ENCODE peak calls at places on chromosomes 6 and 20, in four cellular contexts. M is uterus, F is fibroblast of pulmonary artery, K is heart left ventricle. X is an unnamed sample.

GRCh38 chr6:159084493-159085091 is 39.8 kb upstream of the TAGAP start:
- DNase-seq in F (peak), M (no peak), K (no peak), X (peak)

GRCh38 chr6:137362878-137363804 is 131.1 kb downstream of the OLIG3 start:
- DNase-seq in K (no peak), F (no peak), M (no peak), X (no peak)

GRCh38 chr6:158825038-158825950 is 6.1 kb upstream of the EZR start:
- DNase-seq in F (no peak), M (no peak), K (peak), X (no peak)

GRCh38 chr20:51354191-51354768 is 188.2 kb downstream of the NFATC2 start:
- DNase-seq in M (no peak), F (no peak), K (no peak), X (peak)

GRCh38 chr20:47854687-47855212 is 69.5 kb upstream of the SULF2 start:
- DNase-seq in K (no peak), M (no peak), F (peak), X (peak)

GRCh38 chr20:46810442-46811327 is 84.0 kb upstream of the EYA2 start:
- DNase-seq in M (no peak), F (no peak), K (no peak), X (no peak)

GRCh38 chr20:58810116-58810878 is 40.4 kb downstream of the GNAS-AS1 start:
- DNase-seq in F (no peak), K (no peak), M (no peak), X (peak)

GRCh38 chr6:127641905-127642304 is 64.9 kb downstream of the C6orf58 start:
- DNase-seq in K (no peak), F (peak), M (no peak), X (peak)

GRCh38 chr6:50602191-50602810 is 111.0 kb upstream of the TFAP2D start:
- DNase-seq in K (no peak), F (peak), M (no peak), X (peak)

GRCh38 chr20:37627060-37627766 is 66.6 kb upstream of the CTNNBL1 start:
- DNase-seq in K (peak), F (peak), M (peak), X (peak)

GRCh38 chr6:161891542-161891941 is 617.7 kb upstream of the AGPAT4 start:
- DNase-seq in K (no peak), M (no peak), F (no peak), X (no peak)

GRCh38 chr6:161890133-161890833 is 616.4 kb upstream of the AGPAT4 start:
- DNase-seq in F (no peak), K (no peak), M (no peak), X (no peak)

GRCh38 chr6:161889324-161889723 is 615.5 kb upstream of the AGPAT4 start:
- DNase-seq in K (no peak), M (no peak), F (no peak), X (no peak)

GRCh38 chr6:161894436-161894835 is 620.6 kb upstream of the AGPAT4 start:
- DNase-seq in F (no peak), M (no peak), K (no peak), X (no peak)

GRCh38 chr6:161890959-161891358 is 617.1 kb upstream of the AGPAT4 start:
- DNase-seq in K (no peak), F (no peak), M (no peak), X (no peak)
- H3K4me3 ChIP-seq in K (no peak), F (no peak), M (no peak), X (no peak)

DNA sequence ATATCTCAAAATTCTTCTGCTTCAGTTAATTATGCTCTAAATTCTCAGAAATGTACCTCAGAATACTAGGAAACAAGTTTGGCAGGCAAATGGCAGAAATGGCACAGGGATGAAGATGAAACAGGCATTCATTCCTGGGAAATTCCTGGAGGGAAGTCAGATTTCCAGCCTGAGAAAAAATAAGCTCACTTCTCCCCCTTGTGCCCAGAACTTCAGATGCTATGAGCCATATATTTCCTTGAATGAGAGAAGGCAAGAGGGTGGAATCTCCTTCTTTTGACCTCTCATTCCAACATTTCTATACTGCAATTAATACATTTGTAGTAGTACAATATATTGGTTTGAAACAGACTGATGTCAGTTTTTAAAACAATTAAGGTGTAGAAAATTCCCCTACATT is 22.8 kb downstream of the RGS17 start:
- DNase-seq in M (no peak), K (no peak), F (peak), X (peak)
- TF ChIP-seq CTCF in M (no peak), K (peak), F (peak), X (peak)

DNA sequence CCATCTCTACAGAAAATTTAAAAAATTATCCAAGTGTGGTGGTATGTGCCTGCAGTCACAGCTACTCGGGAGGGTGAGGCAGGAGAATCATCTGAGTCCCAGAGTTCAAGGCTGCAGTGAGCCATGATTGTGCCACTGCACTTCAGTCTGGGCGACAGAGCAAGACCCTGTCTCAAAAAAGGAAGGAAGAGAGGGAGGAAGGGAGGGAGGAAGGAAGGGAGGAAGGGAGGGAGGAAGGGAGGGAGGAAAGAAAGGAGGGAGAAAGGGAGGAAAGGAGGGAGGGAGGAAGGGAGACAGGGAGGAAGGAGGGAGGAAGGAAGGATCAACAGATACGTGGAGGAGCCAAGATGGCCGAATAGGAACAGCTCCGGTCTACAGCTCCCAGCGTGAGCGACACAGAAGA is 90.1 kb downstream of the ZNF217 start:
- DNase-seq in K (no peak), F (no peak), M (no peak), X (no peak)
- H3K4me3 ChIP-seq in K (no peak), F (no peak), M (no peak), X (no peak)

GRCh38 chr6:13328875-13329183 is 492 bp upstream of the TBC1D7 start:
- DNase-seq in M (no peak), F (no peak), K (no peak), X (no peak)

GRCh38 chr6:13331516-13332348 is 3.4 kb upstream of the TBC1D7 start:
- DNase-seq in K (no peak), M (no peak), F (peak), X (peak)

GRCh38 chr6:13332349-13332706 is 4.0 kb upstream of the TBC1D7 start:
- DNase-seq in M (no peak), K (no peak), F (no peak), X (no peak)

GRCh38 chr6:13327691-13328075 is 654 bp downstream of the TBC1D7 start:
- DNase-seq in M (no peak), K (no peak), F (no peak), X (no peak)

DNA sequence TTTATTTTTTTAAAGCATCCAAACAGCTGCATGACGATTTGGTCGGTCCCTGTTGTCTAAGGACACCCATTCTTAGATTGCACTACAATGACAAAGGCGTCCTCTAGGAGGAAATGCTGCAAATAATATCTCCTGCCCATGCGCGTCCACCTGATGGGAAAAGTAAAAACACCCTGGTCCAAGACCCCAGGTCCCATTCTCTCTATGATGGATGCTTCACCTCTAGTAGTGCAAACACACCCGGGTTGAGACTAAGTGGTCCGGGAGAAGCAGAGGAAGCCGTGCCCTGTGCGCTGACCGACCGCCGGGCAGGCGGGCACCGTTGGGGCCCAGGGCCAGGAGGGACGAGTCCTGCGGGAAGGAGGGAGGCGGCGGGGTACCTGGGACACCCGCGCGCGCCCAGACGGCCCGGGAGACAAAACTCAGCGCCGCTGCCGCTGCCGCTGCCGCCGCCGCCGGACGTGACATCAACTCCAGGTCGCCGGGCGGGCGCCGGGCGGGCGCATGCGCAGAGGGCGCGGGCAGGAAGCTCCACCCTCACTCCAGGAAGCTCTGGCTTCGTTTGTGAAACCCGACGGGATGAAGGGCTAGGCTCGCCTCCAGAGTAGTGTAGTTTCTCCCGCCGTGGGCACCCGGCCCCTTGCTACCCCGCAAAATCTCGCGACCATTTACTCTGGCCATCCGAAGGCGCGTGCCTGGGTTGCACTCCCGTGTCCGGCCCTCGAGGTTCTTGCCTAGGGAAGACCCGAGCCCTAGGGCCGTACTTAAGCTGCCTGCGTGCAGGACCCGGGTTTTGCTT is at the start of gene TBC1D7:
- DNase-seq in F (peak), M (peak), K (peak), X (peak)
- TF ChIP-seq CTCF in F (peak), M (no peak), K (peak), X (peak)

GRCh38 chr6:683742-684440 is 9.0 kb downstream of the EXOC2 start:
- DNase-seq in M (no peak), F (peak), K (no peak), X (peak)
- H3K4me3 ChIP-seq in M (peak), F (peak), K (peak), X (peak)

DNA sequence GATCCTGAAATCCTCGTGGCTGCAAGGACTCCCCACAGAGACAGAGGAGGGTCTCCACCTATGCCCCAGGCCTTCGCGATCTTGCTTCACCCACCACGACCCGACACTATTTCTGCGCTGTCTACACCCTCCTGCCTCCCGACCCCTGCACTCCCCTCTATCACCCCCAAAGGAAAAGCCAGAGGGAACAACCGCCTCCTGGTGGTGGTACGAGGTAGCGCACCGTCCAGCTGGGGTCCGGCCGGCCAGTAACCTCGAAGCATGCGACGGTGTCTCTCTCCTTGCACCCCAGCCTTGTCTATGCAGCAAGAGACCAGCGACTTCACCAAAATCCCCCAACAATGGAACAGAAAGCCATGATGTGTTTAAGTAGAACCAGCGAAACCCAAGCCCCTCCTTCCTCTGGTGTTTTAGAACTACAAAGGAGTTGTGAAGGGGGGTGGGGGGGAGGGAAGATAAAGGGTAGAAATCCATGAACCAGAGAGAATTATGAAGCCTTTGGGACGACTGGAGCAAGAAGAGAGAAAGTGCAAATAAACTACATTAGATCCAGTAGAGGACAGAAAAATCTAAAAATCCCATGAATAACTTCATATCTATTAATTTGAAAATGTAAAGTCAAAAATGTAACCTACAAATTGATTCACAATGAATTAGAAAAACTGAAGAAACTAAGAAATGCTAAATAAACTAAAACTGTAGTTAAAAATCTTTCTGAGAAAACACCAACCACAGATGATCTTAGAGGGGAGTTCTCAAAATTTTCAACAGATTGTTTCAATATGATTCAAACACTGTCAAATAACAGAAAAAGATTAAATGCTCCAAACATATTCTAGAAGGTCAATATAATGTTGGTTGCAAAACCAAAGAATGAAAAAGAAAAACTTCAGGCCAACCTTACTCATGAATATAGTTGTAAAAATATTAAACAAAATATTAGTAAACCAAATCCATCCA is 168.0 kb downstream of the CDK19 start:
- DNase-seq in F (no peak), M (no peak), K (no peak), X (no peak)
- TF ChIP-seq CTCF in F (peak), M (no peak), K (no peak), X (peak)

GRCh38 chr20:63736893-63737689 is 627 bp downstream of the LIME1 start:
- DNase-seq in F (no peak), K (no peak), M (no peak), X (no peak)
- H3K4me3 ChIP-seq in F (no peak), K (peak), M (no peak), X (no peak)

GRCh38 chr6:145895802-145896201 is 68.4 kb downstream of the SHPRH start:
- DNase-seq in M (no peak), F (peak), K (no peak), X (peak)
- TF ChIP-seq CTCF in M (no peak), F (peak), K (no peak), X (peak)

DNA sequence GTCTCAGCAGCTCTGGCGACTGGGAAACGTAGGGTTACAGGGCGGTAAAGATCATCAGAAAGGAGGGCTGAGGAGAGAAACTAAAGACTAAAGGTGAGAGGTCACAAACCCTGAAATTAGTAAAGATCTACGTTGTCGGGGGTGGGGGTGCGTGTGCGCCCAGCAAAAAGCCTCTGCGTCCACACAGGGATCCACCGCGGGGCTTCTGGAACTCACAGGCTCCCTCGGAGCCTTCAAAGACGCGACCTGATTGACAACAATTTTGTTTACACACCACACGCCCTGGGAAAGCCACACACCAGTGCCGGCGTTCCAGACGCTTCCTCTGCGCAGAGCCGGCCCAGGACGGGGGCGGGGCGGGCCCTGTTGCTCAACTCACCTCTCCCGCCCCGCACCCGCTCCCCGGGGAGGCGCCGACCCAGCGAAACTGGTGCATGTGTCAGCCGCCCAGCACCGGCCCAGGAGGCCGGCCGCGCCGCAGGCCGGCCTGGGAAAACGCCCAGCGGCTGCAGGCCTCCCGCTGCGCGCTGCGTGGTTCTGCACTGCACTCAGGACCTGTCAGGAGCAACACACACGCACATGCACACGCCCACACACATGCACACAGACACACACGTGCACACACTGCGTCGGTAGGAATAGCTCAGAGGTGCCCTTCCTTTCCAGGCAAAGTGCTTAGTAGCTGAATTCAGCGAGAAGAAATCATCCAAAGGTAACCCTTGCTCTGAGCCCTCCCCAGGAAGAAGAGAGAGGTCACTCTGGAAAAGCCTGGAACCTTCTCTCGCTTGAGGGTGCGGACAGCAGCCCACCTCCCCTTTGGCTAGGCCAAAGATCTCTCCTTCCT is 57.2 kb upstream of the ARID1B start:
- DNase-seq in F (peak), K (peak), M (peak), X (peak)
- H3K4me3 ChIP-seq in F (peak), K (peak), M (peak), X (peak)

GRCh38 chr6:45222380-45222779 is 105.8 kb upstream of the RUNX2 start:
- DNase-seq in K (no peak), M (no peak), F (peak), X (no peak)

GRCh38 chr6:45231660-45232059 is 96.5 kb upstream of the RUNX2 start:
- DNase-seq in F (no peak), K (no peak), M (no peak), X (no peak)

GRCh38 chr6:45229416-45229815 is 98.7 kb upstream of the RUNX2 start:
- DNase-seq in F (no peak), K (no peak), M (no peak), X (no peak)

GRCh38 chr6:45226081-45226480 is 102.0 kb upstream of the RUNX2 start:
- DNase-seq in M (no peak), F (no peak), K (no peak), X (no peak)
- TF ChIP-seq CTCF in M (no peak), F (peak), K (no peak), X (no peak)